ENCODE peak calls at places on chromosome 10, in ten cellular contexts. One of them, this sample, is unnamed.

GRCh38 chr10:102669206-102670064 is 25.2 kb downstream of the TRIM8 start:
- DNase-seq in effector memory CD8-positive, alpha-beta T cell: no peak
- DNase-seq in AG20443: peak; percentile 82
- DNase-seq in CD8-positive, alpha-beta T cell: no peak
- DNase-seq in stimulated activated CD8-positive, alpha-beta memory T cell treated with anti-CD3 and anti-CD28 coated beads, Interleukin-12 subunit alpha, Interleukin-12 subunit beta, amount 100 ng/mL, for 1 hour: no peak
- DNase-seq in ELF-1: peak; percentile 70
- DNase-seq in adrenal gland: peak; percentile 73
- DNase-seq in activated CD4-positive, alpha-beta T cell treated with anti-CD3 and anti-CD28 coated beads for 24 hours: no peak
- DNase-seq in activated CD4-positive, alpha-beta memory T cell treated with anti-CD3 and anti-CD28 coated beads, Interleukin-2, amount 10 ng/mL, durations not matched to agents 7 days and 5 days: no peak
- DNase-seq in HCEC 1CT: peak; percentile 53
- DNase-seq in this sample: no peak

GRCh38 chr10:45476559-45476958 is 102.5 kb downstream of the ALOX5 start:
- DNase-seq in effector memory CD8-positive, alpha-beta T cell: no peak
- DNase-seq in AG20443: no peak
- DNase-seq in CD8-positive, alpha-beta T cell: no peak
- DNase-seq in stimulated activated CD8-positive, alpha-beta memory T cell treated with anti-CD3 and anti-CD28 coated beads, Interleukin-12 subunit alpha, Interleukin-12 subunit beta, amount 100 ng/mL, for 1 hour: no peak
- DNase-seq in ELF-1: no peak
- DNase-seq in adrenal gland: no peak
- DNase-seq in activated CD4-positive, alpha-beta T cell treated with anti-CD3 and anti-CD28 coated beads for 24 hours: no peak
- DNase-seq in activated CD4-positive, alpha-beta memory T cell treated with anti-CD3 and anti-CD28 coated beads, Interleukin-2, amount 10 ng/mL, durations not matched to agents 7 days and 5 days: no peak
- DNase-seq in HCEC 1CT: no peak
- DNase-seq in this sample: no peak

GRCh38 chr10:12412671-12413368 is 63.5 kb downstream of the CAMK1D start:
- DNase-seq in effector memory CD8-positive, alpha-beta T cell: peak; percentile 10
- DNase-seq in AG20443: no peak
- DNase-seq in CD8-positive, alpha-beta T cell: peak; percentile 2
- DNase-seq in stimulated activated CD8-positive, alpha-beta memory T cell treated with anti-CD3 and anti-CD28 coated beads, Interleukin-12 subunit alpha, Interleukin-12 subunit beta, amount 100 ng/mL, for 1 hour: no peak
- DNase-seq in ELF-1: no peak
- DNase-seq in adrenal gland: no peak
- DNase-seq in activated CD4-positive, alpha-beta T cell treated with anti-CD3 and anti-CD28 coated beads for 24 hours: peak; percentile 28
- DNase-seq in activated CD4-positive, alpha-beta memory T cell treated with anti-CD3 and anti-CD28 coated beads, Interleukin-2, amount 10 ng/mL, durations not matched to agents 7 days and 5 days: peak; percentile 48
- DNase-seq in HCEC 1CT: no peak
- DNase-seq in this sample: no peak

GRCh38 chr10:129654461-129654860 is 187.4 kb downstream of the MGMT start:
- DNase-seq in effector memory CD8-positive, alpha-beta T cell: no peak
- DNase-seq in AG20443: no peak
- DNase-seq in CD8-positive, alpha-beta T cell: no peak
- DNase-seq in stimulated activated CD8-positive, alpha-beta memory T cell treated with anti-CD3 and anti-CD28 coated beads, Interleukin-12 subunit alpha, Interleukin-12 subunit beta, amount 100 ng/mL, for 1 hour: no peak
- DNase-seq in ELF-1: no peak
- DNase-seq in adrenal gland: no peak
- DNase-seq in activated CD4-positive, alpha-beta T cell treated with anti-CD3 and anti-CD28 coated beads for 24 hours: no peak
- DNase-seq in activated CD4-positive, alpha-beta memory T cell treated with anti-CD3 and anti-CD28 coated beads, Interleukin-2, amount 10 ng/mL, durations not matched to agents 7 days and 5 days: no peak
- DNase-seq in HCEC 1CT: no peak
- DNase-seq in this sample: no peak

GRCh38 chr10:68192113-68192512 is 39.8 kb downstream of the ATOH7 start:
- DNase-seq in effector memory CD8-positive, alpha-beta T cell: no peak
- DNase-seq in AG20443: no peak
- DNase-seq in CD8-positive, alpha-beta T cell: no peak
- DNase-seq in stimulated activated CD8-positive, alpha-beta memory T cell treated with anti-CD3 and anti-CD28 coated beads, Interleukin-12 subunit alpha, Interleukin-12 subunit beta, amount 100 ng/mL, for 1 hour: no peak
- DNase-seq in ELF-1: no peak
- DNase-seq in adrenal gland: no peak
- DNase-seq in activated CD4-positive, alpha-beta T cell treated with anti-CD3 and anti-CD28 coated beads for 24 hours: no peak
- DNase-seq in activated CD4-positive, alpha-beta memory T cell treated with anti-CD3 and anti-CD28 coated beads, Interleukin-2, amount 10 ng/mL, durations not matched to agents 7 days and 5 days: no peak
- DNase-seq in HCEC 1CT: peak; percentile 59
- DNase-seq in this sample: no peak

GRCh38 chr10:102001435-102002068 is 54.4 kb downstream of the ARMH3 start:
- DNase-seq in effector memory CD8-positive, alpha-beta T cell: no peak
- DNase-seq in AG20443: no peak
- DNase-seq in CD8-positive, alpha-beta T cell: no peak
- DNase-seq in stimulated activated CD8-positive, alpha-beta memory T cell treated with anti-CD3 and anti-CD28 coated beads, Interleukin-12 subunit alpha, Interleukin-12 subunit beta, amount 100 ng/mL, for 1 hour: no peak
- DNase-seq in ELF-1: no peak
- DNase-seq in adrenal gland: no peak
- DNase-seq in activated CD4-positive, alpha-beta T cell treated with anti-CD3 and anti-CD28 coated beads for 24 hours: no peak
- DNase-seq in activated CD4-positive, alpha-beta memory T cell treated with anti-CD3 and anti-CD28 coated beads, Interleukin-2, amount 10 ng/mL, durations not matched to agents 7 days and 5 days: no peak
- DNase-seq in HCEC 1CT: no peak
- DNase-seq in this sample: no peak

GRCh38 chr10:104387130-104387888 is 33.7 kb downstream of the CFAP58 start:
- DNase-seq in effector memory CD8-positive, alpha-beta T cell: no peak
- DNase-seq in AG20443: no peak
- DNase-seq in CD8-positive, alpha-beta T cell: no peak
- DNase-seq in stimulated activated CD8-positive, alpha-beta memory T cell treated with anti-CD3 and anti-CD28 coated beads, Interleukin-12 subunit alpha, Interleukin-12 subunit beta, amount 100 ng/mL, for 1 hour: no peak
- DNase-seq in ELF-1: no peak
- DNase-seq in adrenal gland: no peak
- DNase-seq in activated CD4-positive, alpha-beta T cell treated with anti-CD3 and anti-CD28 coated beads for 24 hours: no peak
- DNase-seq in activated CD4-positive, alpha-beta memory T cell treated with anti-CD3 and anti-CD28 coated beads, Interleukin-2, amount 10 ng/mL, durations not matched to agents 7 days and 5 days: no peak
- DNase-seq in HCEC 1CT: no peak
- DNase-seq in this sample: no peak

GRCh38 chr10:65670087-65670486 is 1255.7 kb upstream of the LRRTM3 start:
- DNase-seq in effector memory CD8-positive, alpha-beta T cell: no peak
- DNase-seq in AG20443: no peak
- DNase-seq in CD8-positive, alpha-beta T cell: no peak
- DNase-seq in stimulated activated CD8-positive, alpha-beta memory T cell treated with anti-CD3 and anti-CD28 coated beads, Interleukin-12 subunit alpha, Interleukin-12 subunit beta, amount 100 ng/mL, for 1 hour: no peak
- DNase-seq in ELF-1: no peak
- DNase-seq in adrenal gland: no peak
- DNase-seq in activated CD4-positive, alpha-beta T cell treated with anti-CD3 and anti-CD28 coated beads for 24 hours: no peak
- DNase-seq in activated CD4-positive, alpha-beta memory T cell treated with anti-CD3 and anti-CD28 coated beads, Interleukin-2, amount 10 ng/mL, durations not matched to agents 7 days and 5 days: no peak
- DNase-seq in HCEC 1CT: no peak
- DNase-seq in this sample: peak; percentile 14

GRCh38 chr10:16792675-16793074 is 24.5 kb downstream of the RSU1 start:
- DNase-seq in effector memory CD8-positive, alpha-beta T cell: no peak
- DNase-seq in AG20443: peak; percentile 21
- DNase-seq in CD8-positive, alpha-beta T cell: no peak
- DNase-seq in stimulated activated CD8-positive, alpha-beta memory T cell treated with anti-CD3 and anti-CD28 coated beads, Interleukin-12 subunit alpha, Interleukin-12 subunit beta, amount 100 ng/mL, for 1 hour: no peak
- DNase-seq in ELF-1: no peak
- DNase-seq in adrenal gland: no peak
- DNase-seq in activated CD4-positive, alpha-beta T cell treated with anti-CD3 and anti-CD28 coated beads for 24 hours: no peak
- DNase-seq in activated CD4-positive, alpha-beta memory T cell treated with anti-CD3 and anti-CD28 coated beads, Interleukin-2, amount 10 ng/mL, durations not matched to agents 7 days and 5 days: no peak
- DNase-seq in HCEC 1CT: no peak
- DNase-seq in this sample: no peak

GRCh38 chr10:118045842-118046490 is 775 bp downstream of the RAB11FIP2 start:
- DNase-seq in effector memory CD8-positive, alpha-beta T cell: peak; percentile 8
- DNase-seq in AG20443: peak; percentile 53
- DNase-seq in CD8-positive, alpha-beta T cell: no peak
- DNase-seq in stimulated activated CD8-positive, alpha-beta memory T cell treated with anti-CD3 and anti-CD28 coated beads, Interleukin-12 subunit alpha, Interleukin-12 subunit beta, amount 100 ng/mL, for 1 hour: peak; percentile 7
- DNase-seq in ELF-1: no peak
- DNase-seq in adrenal gland: peak; percentile 54
- DNase-seq in activated CD4-positive, alpha-beta T cell treated with anti-CD3 and anti-CD28 coated beads for 24 hours: peak; percentile 3
- DNase-seq in activated CD4-positive, alpha-beta memory T cell treated with anti-CD3 and anti-CD28 coated beads, Interleukin-2, amount 10 ng/mL, durations not matched to agents 7 days and 5 days: peak; percentile 30
- DNase-seq in HCEC 1CT: peak; percentile 67
- DNase-seq in this sample: no peak

GRCh38 chr10:17394854-17395253 is 59.5 kb downstream of the ST8SIA6 start:
- DNase-seq in effector memory CD8-positive, alpha-beta T cell: no peak
- DNase-seq in AG20443: no peak
- DNase-seq in CD8-positive, alpha-beta T cell: no peak
- DNase-seq in stimulated activated CD8-positive, alpha-beta memory T cell treated with anti-CD3 and anti-CD28 coated beads, Interleukin-12 subunit alpha, Interleukin-12 subunit beta, amount 100 ng/mL, for 1 hour: no peak
- DNase-seq in ELF-1: no peak
- DNase-seq in adrenal gland: no peak
- DNase-seq in activated CD4-positive, alpha-beta T cell treated with anti-CD3 and anti-CD28 coated beads for 24 hours: peak; percentile 6
- DNase-seq in activated CD4-positive, alpha-beta memory T cell treated with anti-CD3 and anti-CD28 coated beads, Interleukin-2, amount 10 ng/mL, durations not matched to agents 7 days and 5 days: no peak
- DNase-seq in HCEC 1CT: no peak
- DNase-seq in this sample: no peak

GRCh38 chr10:104688251-104688650 is 47.2 kb downstream of the SORCS3 start:
- DNase-seq in effector memory CD8-positive, alpha-beta T cell: no peak
- DNase-seq in AG20443: no peak
- DNase-seq in CD8-positive, alpha-beta T cell: no peak
- DNase-seq in stimulated activated CD8-positive, alpha-beta memory T cell treated with anti-CD3 and anti-CD28 coated beads, Interleukin-12 subunit alpha, Interleukin-12 subunit beta, amount 100 ng/mL, for 1 hour: no peak
- DNase-seq in ELF-1: no peak
- DNase-seq in adrenal gland: no peak
- DNase-seq in activated CD4-positive, alpha-beta T cell treated with anti-CD3 and anti-CD28 coated beads for 24 hours: no peak
- DNase-seq in activated CD4-positive, alpha-beta memory T cell treated with anti-CD3 and anti-CD28 coated beads, Interleukin-2, amount 10 ng/mL, durations not matched to agents 7 days and 5 days: no peak
- DNase-seq in HCEC 1CT: no peak
- DNase-seq in this sample: no peak

GRCh38 chr10:20858292-20859124 is 38.6 kb downstream of the NEBL start:
- DNase-seq in effector memory CD8-positive, alpha-beta T cell: no peak
- DNase-seq in AG20443: no peak
- DNase-seq in CD8-positive, alpha-beta T cell: no peak
- DNase-seq in stimulated activated CD8-positive, alpha-beta memory T cell treated with anti-CD3 and anti-CD28 coated beads, Interleukin-12 subunit alpha, Interleukin-12 subunit beta, amount 100 ng/mL, for 1 hour: no peak
- DNase-seq in ELF-1: no peak
- DNase-seq in adrenal gland: no peak
- DNase-seq in activated CD4-positive, alpha-beta T cell treated with anti-CD3 and anti-CD28 coated beads for 24 hours: no peak
- DNase-seq in activated CD4-positive, alpha-beta memory T cell treated with anti-CD3 and anti-CD28 coated beads, Interleukin-2, amount 10 ng/mL, durations not matched to agents 7 days and 5 days: no peak
- DNase-seq in HCEC 1CT: peak; percentile 22
- DNase-seq in this sample: no peak

GRCh38 chr10:36224431-36224985 is 582.4 kb upstream of the FZD8 start:
- DNase-seq in effector memory CD8-positive, alpha-beta T cell: no peak
- DNase-seq in AG20443: no peak
- DNase-seq in CD8-positive, alpha-beta T cell: no peak
- DNase-seq in stimulated activated CD8-positive, alpha-beta memory T cell treated with anti-CD3 and anti-CD28 coated beads, Interleukin-12 subunit alpha, Interleukin-12 subunit beta, amount 100 ng/mL, for 1 hour: no peak
- DNase-seq in ELF-1: no peak
- DNase-seq in adrenal gland: no peak
- DNase-seq in activated CD4-positive, alpha-beta T cell treated with anti-CD3 and anti-CD28 coated beads for 24 hours: no peak
- DNase-seq in activated CD4-positive, alpha-beta memory T cell treated with anti-CD3 and anti-CD28 coated beads, Interleukin-2, amount 10 ng/mL, durations not matched to agents 7 days and 5 days: no peak
- DNase-seq in HCEC 1CT: peak; percentile 49
- DNase-seq in this sample: no peak

GRCh38 chr10:100710151-100710871 is 35.1 kb upstream of the PAX2 start:
- DNase-seq in effector memory CD8-positive, alpha-beta T cell: no peak
- DNase-seq in AG20443: no peak
- DNase-seq in CD8-positive, alpha-beta T cell: no peak
- DNase-seq in stimulated activated CD8-positive, alpha-beta memory T cell treated with anti-CD3 and anti-CD28 coated beads, Interleukin-12 subunit alpha, Interleukin-12 subunit beta, amount 100 ng/mL, for 1 hour: no peak
- DNase-seq in ELF-1: peak; percentile 60
- DNase-seq in adrenal gland: peak; percentile 34
- DNase-seq in activated CD4-positive, alpha-beta T cell treated with anti-CD3 and anti-CD28 coated beads for 24 hours: no peak
- DNase-seq in activated CD4-positive, alpha-beta memory T cell treated with anti-CD3 and anti-CD28 coated beads, Interleukin-2, amount 10 ng/mL, durations not matched to agents 7 days and 5 days: no peak
- DNase-seq in HCEC 1CT: no peak
- DNase-seq in this sample: no peak

GRCh38 chr10:89159761-89160160 is 47.4 kb downstream of the CH25H start:
- DNase-seq in effector memory CD8-positive, alpha-beta T cell: no peak
- DNase-seq in AG20443: peak; percentile 25
- DNase-seq in CD8-positive, alpha-beta T cell: no peak
- DNase-seq in stimulated activated CD8-positive, alpha-beta memory T cell treated with anti-CD3 and anti-CD28 coated beads, Interleukin-12 subunit alpha, Interleukin-12 subunit beta, amount 100 ng/mL, for 1 hour: no peak
- DNase-seq in ELF-1: no peak
- DNase-seq in adrenal gland: no peak
- DNase-seq in activated CD4-positive, alpha-beta T cell treated with anti-CD3 and anti-CD28 coated beads for 24 hours: no peak
- DNase-seq in activated CD4-positive, alpha-beta memory T cell treated with anti-CD3 and anti-CD28 coated beads, Interleukin-2, amount 10 ng/mL, durations not matched to agents 7 days and 5 days: no peak
- DNase-seq in HCEC 1CT: no peak
- DNase-seq in this sample: no peak

GRCh38 chr10:86257683-86258082 is 108.9 kb downstream of the GRID1 start:
- DNase-seq in effector memory CD8-positive, alpha-beta T cell: no peak
- DNase-seq in AG20443: no peak
- DNase-seq in CD8-positive, alpha-beta T cell: no peak
- DNase-seq in stimulated activated CD8-positive, alpha-beta memory T cell treated with anti-CD3 and anti-CD28 coated beads, Interleukin-12 subunit alpha, Interleukin-12 subunit beta, amount 100 ng/mL, for 1 hour: no peak
- DNase-seq in ELF-1: no peak
- DNase-seq in adrenal gland: no peak
- DNase-seq in activated CD4-positive, alpha-beta T cell treated with anti-CD3 and anti-CD28 coated beads for 24 hours: no peak
- DNase-seq in activated CD4-positive, alpha-beta memory T cell treated with anti-CD3 and anti-CD28 coated beads, Interleukin-2, amount 10 ng/mL, durations not matched to agents 7 days and 5 days: no peak
- DNase-seq in HCEC 1CT: no peak
- DNase-seq in this sample: no peak

GRCh38 chr10:98444314-98445006 is 2.3 kb downstream of the HPS1 start:
- DNase-seq in effector memory CD8-positive, alpha-beta T cell: no peak
- DNase-seq in AG20443: no peak
- DNase-seq in CD8-positive, alpha-beta T cell: no peak
- DNase-seq in stimulated activated CD8-positive, alpha-beta memory T cell treated with anti-CD3 and anti-CD28 coated beads, Interleukin-12 subunit alpha, Interleukin-12 subunit beta, amount 100 ng/mL, for 1 hour: no peak
- DNase-seq in ELF-1: no peak
- DNase-seq in adrenal gland: no peak
- DNase-seq in activated CD4-positive, alpha-beta T cell treated with anti-CD3 and anti-CD28 coated beads for 24 hours: no peak
- DNase-seq in activated CD4-positive, alpha-beta memory T cell treated with anti-CD3 and anti-CD28 coated beads, Interleukin-2, amount 10 ng/mL, durations not matched to agents 7 days and 5 days: no peak
- DNase-seq in HCEC 1CT: no peak
- DNase-seq in this sample: no peak

GRCh38 chr10:10804998-10805737 is 212.5 kb upstream of the CELF2 start:
- DNase-seq in effector memory CD8-positive, alpha-beta T cell: no peak
- DNase-seq in AG20443: peak; percentile 61
- DNase-seq in CD8-positive, alpha-beta T cell: no peak
- DNase-seq in stimulated activated CD8-positive, alpha-beta memory T cell treated with anti-CD3 and anti-CD28 coated beads, Interleukin-12 subunit alpha, Interleukin-12 subunit beta, amount 100 ng/mL, for 1 hour: no peak
- DNase-seq in ELF-1: no peak
- DNase-seq in adrenal gland: no peak
- DNase-seq in activated CD4-positive, alpha-beta T cell treated with anti-CD3 and anti-CD28 coated beads for 24 hours: no peak
- DNase-seq in activated CD4-positive, alpha-beta memory T cell treated with anti-CD3 and anti-CD28 coated beads, Interleukin-2, amount 10 ng/mL, durations not matched to agents 7 days and 5 days: no peak
- DNase-seq in HCEC 1CT: peak; percentile 78
- DNase-seq in this sample: no peak

GRCh38 chr10:125049216-125049903 is 107.4 kb downstream of the ZRANB1 start:
- DNase-seq in effector memory CD8-positive, alpha-beta T cell: no peak
- DNase-seq in AG20443: no peak
- DNase-seq in CD8-positive, alpha-beta T cell: no peak
- DNase-seq in stimulated activated CD8-positive, alpha-beta memory T cell treated with anti-CD3 and anti-CD28 coated beads, Interleukin-12 subunit alpha, Interleukin-12 subunit beta, amount 100 ng/mL, for 1 hour: no peak
- DNase-seq in ELF-1: no peak
- DNase-seq in adrenal gland: no peak
- DNase-seq in activated CD4-positive, alpha-beta T cell treated with anti-CD3 and anti-CD28 coated beads for 24 hours: no peak
- DNase-seq in activated CD4-positive, alpha-beta memory T cell treated with anti-CD3 and anti-CD28 coated beads, Interleukin-2, amount 10 ng/mL, durations not matched to agents 7 days and 5 days: no peak
- DNase-seq in HCEC 1CT: no peak
- DNase-seq in this sample: peak; percentile 56

GRCh38 chr10:5944389-5945202 is 32.7 kb downstream of the IL15RA start:
- DNase-seq in effector memory CD8-positive, alpha-beta T cell: no peak
- DNase-seq in AG20443: peak; percentile 92
- DNase-seq in CD8-positive, alpha-beta T cell: no peak
- DNase-seq in stimulated activated CD8-positive, alpha-beta memory T cell treated with anti-CD3 and anti-CD28 coated beads, Interleukin-12 subunit alpha, Interleukin-12 subunit beta, amount 100 ng/mL, for 1 hour: no peak
- DNase-seq in ELF-1: no peak
- DNase-seq in adrenal gland: peak; percentile 92
- DNase-seq in activated CD4-positive, alpha-beta T cell treated with anti-CD3 and anti-CD28 coated beads for 24 hours: no peak
- DNase-seq in activated CD4-positive, alpha-beta memory T cell treated with anti-CD3 and anti-CD28 coated beads, Interleukin-2, amount 10 ng/mL, durations not matched to agents 7 days and 5 days: no peak
- DNase-seq in HCEC 1CT: peak; percentile 99
- DNase-seq in this sample: no peak

GRCh38 chr10:70528726-70529362 is 50.3 kb downstream of the PALD1 start:
- DNase-seq in effector memory CD8-positive, alpha-beta T cell: no peak
- DNase-seq in AG20443: peak; percentile 79
- DNase-seq in CD8-positive, alpha-beta T cell: no peak
- DNase-seq in stimulated activated CD8-positive, alpha-beta memory T cell treated with anti-CD3 and anti-CD28 coated beads, Interleukin-12 subunit alpha, Interleukin-12 subunit beta, amount 100 ng/mL, for 1 hour: no peak
- DNase-seq in ELF-1: peak; percentile 69
- DNase-seq in adrenal gland: peak; percentile 38
- DNase-seq in activated CD4-positive, alpha-beta T cell treated with anti-CD3 and anti-CD28 coated beads for 24 hours: no peak
- DNase-seq in activated CD4-positive, alpha-beta memory T cell treated with anti-CD3 and anti-CD28 coated beads, Interleukin-2, amount 10 ng/mL, durations not matched to agents 7 days and 5 days: no peak
- DNase-seq in HCEC 1CT: peak; percentile 31
- DNase-seq in this sample: no peak

GRCh38 chr10:97399843-97400545 is 1.1 kb downstream of the RRP12 start:
- DNase-seq in effector memory CD8-positive, alpha-beta T cell: no peak
- DNase-seq in AG20443: peak; percentile 79
- DNase-seq in CD8-positive, alpha-beta T cell: no peak
- DNase-seq in stimulated activated CD8-positive, alpha-beta memory T cell treated with anti-CD3 and anti-CD28 coated beads, Interleukin-12 subunit alpha, Interleukin-12 subunit beta, amount 100 ng/mL, for 1 hour: no peak
- DNase-seq in ELF-1: peak; percentile 73
- DNase-seq in adrenal gland: peak; percentile 77
- DNase-seq in activated CD4-positive, alpha-beta T cell treated with anti-CD3 and anti-CD28 coated beads for 24 hours: no peak
- DNase-seq in activated CD4-positive, alpha-beta memory T cell treated with anti-CD3 and anti-CD28 coated beads, Interleukin-2, amount 10 ng/mL, durations not matched to agents 7 days and 5 days: peak; percentile 67
- DNase-seq in HCEC 1CT: peak; percentile 65
- DNase-seq in this sample: peak; percentile 21

GRCh38 chr10:46229144-46229563 is 57.6 kb upstream of the ANTXRL start:
- DNase-seq in effector memory CD8-positive, alpha-beta T cell: no peak
- DNase-seq in AG20443: no peak
- DNase-seq in CD8-positive, alpha-beta T cell: no peak
- DNase-seq in stimulated activated CD8-positive, alpha-beta memory T cell treated with anti-CD3 and anti-CD28 coated beads, Interleukin-12 subunit alpha, Interleukin-12 subunit beta, amount 100 ng/mL, for 1 hour: no peak
- DNase-seq in ELF-1: peak; percentile 76
- DNase-seq in adrenal gland: no peak
- DNase-seq in activated CD4-positive, alpha-beta T cell treated with anti-CD3 and anti-CD28 coated beads for 24 hours: no peak
- DNase-seq in activated CD4-positive, alpha-beta memory T cell treated with anti-CD3 and anti-CD28 coated beads, Interleukin-2, amount 10 ng/mL, durations not matched to agents 7 days and 5 days: no peak
- DNase-seq in HCEC 1CT: no peak
- DNase-seq in this sample: no peak

GRCh38 chr10:46550795-46551700 is 5.4 kb downstream of the GPRIN2 start:
- DNase-seq in effector memory CD8-positive, alpha-beta T cell: no peak
- DNase-seq in AG20443: no peak
- DNase-seq in CD8-positive, alpha-beta T cell: no peak
- DNase-seq in stimulated activated CD8-positive, alpha-beta memory T cell treated with anti-CD3 and anti-CD28 coated beads, Interleukin-12 subunit alpha, Interleukin-12 subunit beta, amount 100 ng/mL, for 1 hour: no peak
- DNase-seq in ELF-1: no peak
- DNase-seq in adrenal gland: peak; percentile 14
- DNase-seq in activated CD4-positive, alpha-beta T cell treated with anti-CD3 and anti-CD28 coated beads for 24 hours: no peak
- DNase-seq in activated CD4-positive, alpha-beta memory T cell treated with anti-CD3 and anti-CD28 coated beads, Interleukin-2, amount 10 ng/mL, durations not matched to agents 7 days and 5 days: peak; percentile 15
- DNase-seq in HCEC 1CT: no peak
- DNase-seq in this sample: peak; percentile 7

GRCh38 chr10:21993360-21994001 is 10.0 kb downstream of the DNAJC1 start:
- DNase-seq in effector memory CD8-positive, alpha-beta T cell: no peak
- DNase-seq in AG20443: peak; percentile 14
- DNase-seq in CD8-positive, alpha-beta T cell: no peak
- DNase-seq in stimulated activated CD8-positive, alpha-beta memory T cell treated with anti-CD3 and anti-CD28 coated beads, Interleukin-12 subunit alpha, Interleukin-12 subunit beta, amount 100 ng/mL, for 1 hour: no peak
- DNase-seq in ELF-1: no peak
- DNase-seq in adrenal gland: no peak
- DNase-seq in activated CD4-positive, alpha-beta T cell treated with anti-CD3 and anti-CD28 coated beads for 24 hours: no peak
- DNase-seq in activated CD4-positive, alpha-beta memory T cell treated with anti-CD3 and anti-CD28 coated beads, Interleukin-2, amount 10 ng/mL, durations not matched to agents 7 days and 5 days: no peak
- DNase-seq in HCEC 1CT: peak; percentile 37
- DNase-seq in this sample: no peak

GRCh38 chr10:26859241-26860025 is 1.3 kb downstream of the ABI1 start:
- DNase-seq in effector memory CD8-positive, alpha-beta T cell: no peak
- DNase-seq in AG20443: no peak
- DNase-seq in CD8-positive, alpha-beta T cell: no peak
- DNase-seq in stimulated activated CD8-positive, alpha-beta memory T cell treated with anti-CD3 and anti-CD28 coated beads, Interleukin-12 subunit alpha, Interleukin-12 subunit beta, amount 100 ng/mL, for 1 hour: no peak
- DNase-seq in ELF-1: no peak
- DNase-seq in adrenal gland: no peak
- DNase-seq in activated CD4-positive, alpha-beta T cell treated with anti-CD3 and anti-CD28 coated beads for 24 hours: no peak
- DNase-seq in activated CD4-positive, alpha-beta memory T cell treated with anti-CD3 and anti-CD28 coated beads, Interleukin-2, amount 10 ng/mL, durations not matched to agents 7 days and 5 days: no peak
- DNase-seq in HCEC 1CT: no peak
- DNase-seq in this sample: no peak

This sample was measured in CMK.